ENCODE peak calls at places on chromosomes 16 and 17, in four cellular contexts. F, L, X and A are unnamed samples.

GRCh38 chr16:88628512-88628974 is 9.8 kb upstream of the IL17C start:
- DNase-seq in F (peak; percentile 92), L (peak; percentile 26), X (peak; percentile 71), A (no peak)

GRCh38 chr16:82761236-82761635 is 134.5 kb downstream of the CDH13 start:
- DNase-seq in X (peak; percentile 78), L (peak; percentile 85), F (no peak), A (peak; percentile 70)

GRCh38 chr17:44655983-44656700 is at the start of gene MEIOC:
- DNase-seq in L (no peak), X (no peak), F (peak; percentile 94), A (peak; percentile 9)

GRCh38 chr17:44952946-44953475 is 5.4 kb upstream of the KIF18B start:
- DNase-seq in F (peak; percentile 46), X (no peak), L (no peak), A (no peak)

GRCh38 chr17:35713069-35713728 is 18.2 kb upstream of the RASL10B start:
- DNase-seq in L (peak; percentile 89), F (no peak), X (peak; percentile 54), A (peak; percentile 93)

GRCh38 chr16:11007714-11008240 is 63.4 kb downstream of the CLEC16A start:
- DNase-seq in F (peak; percentile 23), X (no peak), L (no peak), A (no peak)

GRCh38 chr16:27860091-27860490 is 203.4 kb downstream of the GSG1L start:
- DNase-seq in F (no peak), X (no peak), L (no peak), A (no peak)

GRCh38 chr16:79873825-79874224 is 273.3 kb upstream of the MAF start:
- DNase-seq in F (no peak), X (no peak), L (no peak), A (no peak)

GRCh38 chr16:12833939-12834338 is 30.3 kb upstream of the CPPED1 start:
- DNase-seq in X (no peak), F (peak; percentile 46), L (no peak), A (peak; percentile 12)

GRCh38 chr17:9151091-9151490 is 129.8 kb downstream of the NTN1 start:
- DNase-seq in X (no peak), L (no peak), F (no peak), A (no peak)

GRCh38 chr17:67477687-67478086 is 100.6 kb downstream of the PITPNC1 start:
- DNase-seq in L (no peak), X (no peak), F (no peak), A (peak; percentile 56)

GRCh38 chr17:81859906-81860755 is at the start of gene P4HB:
- DNase-seq in L (no peak), X (no peak), F (no peak), A (no peak)

GRCh38 chr17:81396722-81397313 is 1.6 kb downstream of the BAHCC1 start:
- DNase-seq in F (peak; percentile 85), L (peak; percentile 42), X (no peak), A (no peak)

GRCh38 chr17:16989230-16989952 is 17.5 kb upstream of the TNFRSF13B start:
- DNase-seq in F (no peak), L (no peak), X (no peak), A (no peak)

GRCh38 chr16:22220714-22221113 is 14.6 kb downstream of the EEF2K start:
- DNase-seq in L (no peak), F (no peak), X (no peak), A (no peak)

GRCh38 chr17:9389116-9389515 is 186.5 kb downstream of the STX8 start:
- DNase-seq in X (no peak), F (no peak), L (peak; percentile 98), A (peak; percentile 77)

GRCh38 chr17:69607162-69607834 is 192.8 kb downstream of the MAP2K6 start:
- DNase-seq in X (peak; percentile 62), L (peak; percentile 91), F (peak; percentile 80), A (peak; percentile 88)

GRCh38 chr16:66926171-66926570 is 836 bp upstream of the RRAD start:
- DNase-seq in F (no peak), L (no peak), X (peak; percentile 78), A (no peak)

GRCh38 chr17:57619061-57619937 is 125.8 kb downstream of the CCDC182 start:
- DNase-seq in F (no peak), X (no peak), L (peak; percentile 45), A (peak; percentile 64)

GRCh38 chr17:39461911-39462641 is 790 bp downstream of the CDK12 start:
- DNase-seq in L (peak; percentile 53), X (peak; percentile 9), F (peak; percentile 36), A (peak; percentile 39)

GRCh38 chr16:8989099-8989878 is 25.6 kb upstream of the USP7 start:
- DNase-seq in F (no peak), L (no peak), X (no peak), A (no peak)

GRCh38 chr17:57849163-57849873 is 526 bp downstream of the MRPS23 start:
- DNase-seq in F (no peak), L (no peak), X (no peak), A (no peak)

GRCh38 chr16:80583466-80583865 is 42.7 kb downstream of the DYNLRB2 start:
- DNase-seq in L (peak; percentile 43), F (no peak), X (no peak), A (peak; percentile 71)

GRCh38 chr17:73365934-73366623 is 54.3 kb upstream of the CDC42EP4 start:
- DNase-seq in F (no peak), X (peak; percentile 66), L (peak; percentile 51), A (peak; percentile 31)

GRCh38 chr17:73371285-73371684 is 59.5 kb upstream of the CDC42EP4 start:
- DNase-seq in L (peak; percentile 86), X (no peak), F (no peak), A (peak; percentile 85)

GRCh38 chr17:73371846-73372245 is 60.0 kb upstream of the CDC42EP4 start:
- DNase-seq in L (no peak), X (no peak), F (no peak), A (no peak)

GRCh38 chr17:73368085-73368631 is 56.4 kb upstream of the CDC42EP4 start:
- DNase-seq in F (no peak), L (no peak), X (no peak), A (no peak)

GRCh38 chr17:73369126-73369525 is 57.3 kb upstream of the CDC42EP4 start:
- DNase-seq in L (peak; percentile 56), X (no peak), F (no peak), A (no peak)
- TF ChIP-seq CTCF in L (no peak), X (no peak), F (no peak), A (no peak)

GRCh38 chr17:19386276-19386863 is 620 bp downstream of the MFAP4 start:
- DNase-seq in F (peak; percentile 28), L (peak; percentile 95), X (no peak), A (peak; percentile 74)
- H3K4me3 ChIP-seq in F (peak overlapping the region; percentile 47), L (peak overlapping the region; percentile 64), X (peak overlapping the region; percentile 42), A (peak overlapping the region; percentile 53)

GRCh38 chr17:64155751-64156544 is 26.0 kb upstream of the ERN1 start:
- DNase-seq in L (peak; percentile 36), X (peak; percentile 84), F (no peak), A (no peak)
- TF ChIP-seq CTCF in L (peak; percentile 3), X (peak; percentile 19), F (no peak), A (no peak)

GRCh38 chr17:42997390-42997983 is 732 bp upstream of the RPL27 start:
- DNase-seq in X (no peak), F (no peak), L (no peak), A (no peak)
- H3K4me3 ChIP-seq in X (peak overlapping the region; percentile 78), F (peak overlapping the region; percentile 42), L (peak overlapping the region; percentile 42), A (peak overlapping the region; percentile 10)

DNA sequence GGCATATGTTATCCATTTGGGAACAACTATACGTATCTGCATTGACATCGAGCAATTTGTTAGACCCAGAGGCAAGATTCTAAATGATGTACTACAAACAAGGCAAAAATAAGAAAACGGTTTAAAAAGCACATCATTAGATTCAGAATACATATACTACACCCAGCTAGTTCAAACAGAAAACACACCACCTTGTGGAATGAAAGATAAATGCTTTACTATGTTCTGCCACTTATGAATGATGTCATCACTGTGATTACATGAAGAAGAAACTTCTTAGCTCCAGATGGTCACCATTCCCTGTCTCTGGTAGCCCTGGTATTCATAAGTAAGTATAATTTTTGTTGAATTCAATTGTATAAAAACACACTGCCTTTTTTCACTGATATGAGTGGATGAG is 7.8 kb downstream of the NACA2 start:
- DNase-seq in X (no peak), L (peak; percentile 82), F (peak; percentile 35), A (peak; percentile 47)
- TF ChIP-seq CTCF in X (no peak), L (peak; percentile 49), F (no peak), A (peak; percentile 28)

DNA sequence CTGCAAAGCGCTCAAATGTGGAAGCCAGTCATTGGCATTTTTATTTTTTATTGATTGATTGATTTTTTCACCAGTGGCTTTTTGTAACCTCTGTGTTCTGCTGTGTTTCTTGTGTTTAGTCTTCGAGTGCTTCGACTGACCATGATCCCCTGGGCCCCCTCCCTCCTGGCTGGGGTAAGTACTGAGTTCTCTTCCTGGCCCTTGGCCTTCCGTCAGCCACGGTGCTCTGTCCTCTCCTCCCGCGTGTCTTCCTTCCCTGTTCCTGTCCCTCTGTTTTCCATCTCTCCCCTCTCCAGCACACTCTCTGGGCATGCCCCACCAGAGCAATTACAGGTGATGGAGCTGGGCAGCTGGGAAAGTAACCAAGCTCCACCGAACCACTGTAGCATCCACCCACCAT is 25.8 kb upstream of the CLEC18A start:
- DNase-seq in X (peak; percentile 44), L (no peak), F (no peak), A (no peak)
- H3K4me3 ChIP-seq in X (peak overlapping the region; percentile 37), L (no peak overlapping the region), F (no peak overlapping the region), A (no peak overlapping the region)

GRCh38 chr16:775236-775796 is 12.9 kb downstream of the RPUSD1 start:
- DNase-seq in L (no peak), X (no peak), F (no peak), A (no peak)

GRCh38 chr16:770411-770810 is 9.9 kb downstream of the MSLN start:
- DNase-seq in F (no peak), L (no peak), X (no peak), A (no peak)

GRCh38 chr16:769934-770333 is 9.4 kb downstream of the MSLN start:
- DNase-seq in X (no peak), L (no peak), F (no peak), A (no peak)

GRCh38 chr16:774086-775001 is 13.8 kb downstream of the MSLN start:
- DNase-seq in F (no peak), L (no peak), X (no peak), A (no peak)

DNA sequence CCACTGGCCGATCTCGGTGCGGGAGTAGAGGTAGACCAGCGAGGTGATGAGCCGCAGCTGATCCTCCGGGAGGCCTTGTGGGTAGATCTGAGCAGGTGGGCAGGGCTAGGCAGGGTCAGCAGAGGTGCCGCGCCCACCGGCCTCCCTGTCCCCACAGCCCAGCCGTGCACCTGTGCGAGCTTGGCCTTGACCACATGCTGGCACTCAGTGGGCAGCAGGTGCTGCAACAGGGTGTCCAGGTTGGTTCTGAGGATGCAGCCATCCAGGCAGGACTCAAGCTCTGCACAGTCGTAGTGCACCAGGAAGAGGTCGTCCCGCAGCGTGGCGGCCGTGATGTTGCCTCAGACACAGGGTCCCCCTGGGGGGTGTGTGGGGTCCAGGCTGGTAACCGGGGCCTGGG is 12.4 kb downstream of the MSLN start:
- DNase-seq in L (no peak), F (no peak), X (no peak), A (no peak)
- TF ChIP-seq CTCF in L (no peak), F (no peak), X (no peak), A (no peak)